ENCODE peak calls at places on chromosomes 13 and 19, in eight cellular contexts. F is astrocyte, R is hepatocyte, Y is upper lobe of right lung, X is heart left ventricle, U is fibroblast of lung, J is body of pancreas, H is colonic mucosa. D is an unnamed sample. For H3K4me1 and H3K27me3, the result is how much of the 10 kb centered on the place peaks cover.

GRCh38 chr13:46571189-46571901 is 18.4 kb downstream of the LRCH1 start:
- DNase-seq in F (peak), X (peak), U (peak), J (no peak), H (no peak), R (no peak), Y (no peak), D (no peak)

GRCh38 chr13:58397596-58398387 is 766.2 kb downstream of the PCDH17 start:
- DNase-seq in J (no peak), Y (peak), U (no peak), F (no peak), R (no peak), X (peak), H (no peak), D (peak)

GRCh38 chr19:4744451-4745170 is 21.0 kb upstream of the DPP9 start:
- DNase-seq in J (peak), U (peak), Y (no peak), X (peak), F (peak), R (peak), H (no peak), D (no peak)

GRCh38 chr13:28268800-28269223 is 130.5 kb downstream of the PAN3 start:
- DNase-seq in H (no peak), Y (no peak), X (no peak), U (no peak), F (no peak), J (no peak), R (no peak), D (no peak)

GRCh38 chr13:27263438-27263837 is 7.2 kb upstream of the RASL11A start:
- DNase-seq in Y (no peak), H (no peak), J (no peak), R (no peak), X (no peak), F (no peak), U (no peak), D (no peak)

GRCh38 chr13:108195146-108195545 is 20.2 kb downstream of the LIG4 start:
- DNase-seq in X (no peak), Y (no peak), J (no peak), F (peak), U (peak), H (no peak), R (no peak), D (no peak)

GRCh38 chr19:461664-462551 is 1.1 kb upstream of the SHC2 start:
- DNase-seq in F (no peak), X (no peak), Y (peak), U (no peak), R (peak), H (peak), J (peak), D (peak)

GRCh38 chr13:95391325-95391724 is 90.1 kb upstream of the ABCC4 start:
- DNase-seq in Y (no peak), F (no peak), U (no peak), J (no peak), H (no peak), R (no peak), X (no peak), D (no peak)

GRCh38 chr13:100513987-100514670 is 74.5 kb downstream of the GGACT start:
- DNase-seq in U (peak), R (no peak), Y (no peak), J (no peak), H (no peak), X (no peak), F (no peak), D (peak)

GRCh38 chr13:79966039-79966438 is 374.9 kb downstream of the SPRY2 start:
- DNase-seq in F (no peak), X (no peak), Y (no peak), J (no peak), H (no peak), R (no peak), U (no peak), D (no peak)

GRCh38 chr13:46146898-46147297 is 35.1 kb downstream of the LCP1 start:
- DNase-seq in Y (no peak), J (no peak), F (no peak), U (no peak), H (no peak), X (no peak), R (peak), D (peak)

GRCh38 chr13:85278851-85279250 is 520.4 kb downstream of the SLITRK6 start:
- DNase-seq in J (no peak), H (no peak), U (no peak), R (no peak), Y (no peak), F (no peak), X (no peak), D (no peak)

GRCh38 chr19:55344444-55344843 is 4.8 kb downstream of the KMT5C start:
- DNase-seq in R (no peak), Y (no peak), U (peak), H (no peak), X (no peak), J (no peak), F (no peak), D (peak)

GRCh38 chr19:10812196-10812595 is 23.8 kb downstream of the TMED1 start:
- DNase-seq in J (no peak), U (no peak), R (peak), F (no peak), Y (no peak), H (no peak), X (no peak), D (peak)

GRCh38 chr13:40590112-40590862 is 76.2 kb downstream of the FOXO1 start:
- DNase-seq in R (no peak), X (no peak), J (no peak), U (no peak), H (no peak), Y (no peak), F (no peak), D (no peak)

GRCh38 chr13:110237895-110238294 is 69.1 kb downstream of the COL4A1 start:
- DNase-seq in H (no peak), F (no peak), J (no peak), U (no peak), Y (no peak), R (no peak), X (no peak), D (no peak)
- H3K4me1 ChIP-seq in H (under half), F (under half), J (under half), U (under half), Y (under half), R (under half), X (half or more), D (under half)

GRCh38 chr13:77305276-77305675 is 21.6 kb downstream of the MYCBP2 start:
- DNase-seq in U (no peak), R (no peak), F (no peak), Y (no peak), J (no peak), H (no peak), X (no peak), D (no peak)
- H3K4me3 ChIP-seq in U (no peak), R (no peak), F (no peak), Y (no peak), J (no peak), H (no peak), X (no peak), D (no peak)

DNA sequence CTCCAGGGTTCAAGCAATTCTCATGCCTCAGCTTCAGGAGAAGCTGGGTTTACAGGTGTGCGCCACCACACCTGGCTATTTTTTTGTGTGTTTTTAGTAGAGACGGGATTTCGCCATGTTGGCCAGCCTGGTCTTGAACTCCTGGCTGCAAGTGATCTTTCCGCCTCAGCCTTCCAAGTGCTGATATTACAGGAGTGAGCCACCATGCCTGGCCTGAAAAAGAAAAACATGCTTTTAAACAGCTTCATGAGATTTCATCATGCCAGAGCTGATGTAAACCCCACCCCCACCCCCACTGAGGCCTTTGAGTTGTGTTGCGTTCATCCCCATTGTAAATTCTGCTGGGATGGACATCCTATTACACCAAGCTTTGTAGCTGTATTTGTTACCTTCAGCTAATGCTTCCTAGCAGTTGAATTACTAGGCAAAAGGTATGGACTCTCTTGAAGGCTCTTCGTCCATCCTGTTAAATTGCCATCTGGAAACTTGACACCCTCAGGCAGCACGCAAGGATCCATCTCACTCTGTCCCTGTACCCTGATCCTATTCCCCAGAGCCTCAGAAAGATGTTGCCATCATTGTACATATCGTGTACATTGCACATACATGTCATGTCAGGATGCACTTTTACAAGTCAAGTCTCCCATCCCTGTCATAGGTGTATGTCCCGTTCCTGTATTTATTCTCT is 47.3 kb downstream of the NFIX start:
- DNase-seq in F (no peak), Y (no peak), X (no peak), H (no peak), J (no peak), R (no peak), U (peak), D (no peak)
- H3K27me3 ChIP-seq in F (under half), Y (under half), X (under half), H (under half), J (under half), R (under half), U (under half), D (half or more)

GRCh38 chr19:35320285-35320706 is 8.7 kb upstream of the CD22 start:
- DNase-seq in U (no peak), H (no peak), F (no peak), J (no peak), Y (no peak), R (no peak), X (no peak), D (no peak)
- H3K4me1 ChIP-seq in U (under half), H (under half), F (under half), J (under half), Y (under half), R (under half), X (under half), D (under half)

DNA sequence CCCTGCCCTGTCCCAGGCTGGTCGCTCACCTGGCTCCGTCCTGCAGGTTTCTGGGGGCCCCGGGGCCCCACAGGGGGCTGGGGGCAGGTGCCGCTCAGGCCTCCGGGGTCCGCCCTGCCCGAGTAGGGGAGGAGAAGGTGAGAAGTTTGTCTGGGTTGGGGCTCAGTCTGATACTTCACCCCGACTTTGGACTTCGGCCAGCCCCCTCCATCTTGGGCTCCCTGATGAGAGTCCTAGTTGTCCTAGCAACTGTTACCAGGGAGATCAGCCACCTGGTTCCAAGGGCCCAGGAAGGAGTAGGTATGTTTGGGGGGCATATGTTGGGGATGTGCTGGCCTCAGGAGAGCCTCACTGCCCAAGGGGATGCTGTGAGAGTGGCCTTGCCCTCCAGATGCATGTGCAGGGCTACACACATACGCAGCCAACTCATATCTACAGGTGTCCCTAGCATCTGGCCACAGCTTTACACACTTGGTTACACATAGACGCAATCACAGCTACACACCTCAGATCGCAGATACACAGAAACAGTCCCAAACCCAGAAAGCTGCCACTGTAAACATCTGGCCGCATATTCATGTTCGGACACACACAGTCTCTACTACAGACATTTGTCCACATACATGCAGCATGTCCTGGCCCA is 3.4 kb downstream of the NUMBL start:
- DNase-seq in J (no peak), R (no peak), H (no peak), X (no peak), F (no peak), U (no peak), Y (no peak), D (no peak)
- H3K4me3 ChIP-seq in J (no peak), R (no peak), H (no peak), X (no peak), F (no peak), U (no peak), Y (no peak), D (no peak)

GRCh38 chr19:45933759-45934158 is 19.2 kb upstream of the NANOS2 start:
- DNase-seq in R (no peak), Y (no peak), U (no peak), J (no peak), F (no peak), H (no peak), X (no peak), D (no peak)
- H3K27me3 ChIP-seq in R (under half), Y (under half), U (under half), J (under half), F (under half), H (under half), X (under half), D (under half)

D was measured in endodermal cell.